ENCODE peak calls at places on chromosomes 13 and 19, in four cellular contexts. One of them, this sample, is unnamed.

GRCh38 chr19:10259162-10259905 is 7.3 kb downstream of the MRPL4 start:
- DNase-seq in IMR-90: peak
- DNase-seq in HCT116: peak
- DNase-seq in uterus: peak
- DNase-seq in this sample: peak

GRCh38 chr19:46616631-46617322 is 8.1 kb downstream of the PTGIR start:
- DNase-seq in IMR-90: peak
- DNase-seq in HCT116: peak
- DNase-seq in uterus: no peak
- DNase-seq in this sample: peak

GRCh38 chr13:100954430-100955361 is 280.1 kb upstream of the TMTC4 start:
- DNase-seq in IMR-90: peak
- DNase-seq in HCT116: no peak
- DNase-seq in uterus: no peak
- DNase-seq in this sample: no peak

GRCh38 chr19:498977-499623 is 2.8 kb downstream of the MADCAM1 start:
- DNase-seq in IMR-90: no peak
- DNase-seq in HCT116: no peak
- DNase-seq in uterus: no peak
- DNase-seq in this sample: no peak

GRCh38 chr13:98821372-98822237 is 69.1 kb upstream of the SLC15A1 start:
- DNase-seq in IMR-90: no peak
- DNase-seq in HCT116: no peak
- DNase-seq in uterus: peak
- DNase-seq in this sample: no peak

GRCh38 chr19:44722131-44723121 is 23.5 kb downstream of the CEACAM16 start:
- DNase-seq in IMR-90: no peak
- DNase-seq in HCT116: no peak
- DNase-seq in uterus: no peak
- DNase-seq in this sample: no peak

GRCh38 chr13:25042141-25042540 is 53.8 kb upstream of the PABPC3 start:
- DNase-seq in IMR-90: no peak
- DNase-seq in HCT116: no peak
- DNase-seq in uterus: no peak
- DNase-seq in this sample: no peak

GRCh38 chr13:84997858-84998257 is 801.4 kb downstream of the SLITRK6 start:
- DNase-seq in IMR-90: no peak
- DNase-seq in HCT116: no peak
- DNase-seq in uterus: no peak
- DNase-seq in this sample: no peak

GRCh38 chr19:12789098-12789903 is 2.0 kb upstream of the JUNB start:
- DNase-seq in IMR-90: peak
- DNase-seq in HCT116: no peak
- DNase-seq in uterus: no peak
- DNase-seq in this sample: no peak

GRCh38 chr19:676343-677105 is at the start of gene FSTL3:
- DNase-seq in IMR-90: no peak
- DNase-seq in HCT116: no peak
- DNase-seq in uterus: peak
- DNase-seq in this sample: no peak

GRCh38 chr19:14167594-14168138 is 31.3 kb upstream of the ASF1B start:
- DNase-seq in IMR-90: no peak
- DNase-seq in HCT116: no peak
- DNase-seq in uterus: no peak
- DNase-seq in this sample: peak

GRCh38 chr19:5141926-5142724 is 173.2 kb downstream of the KDM4B start:
- DNase-seq in IMR-90: no peak
- DNase-seq in HCT116: no peak
- DNase-seq in uterus: no peak
- DNase-seq in this sample: no peak

GRCh38 chr19:10104665-10105221 is 1.4 kb upstream of the PPAN start:
- DNase-seq in IMR-90: no peak
- DNase-seq in HCT116: no peak
- DNase-seq in uterus: no peak
- DNase-seq in this sample: no peak

GRCh38 chr19:4557971-4558941 is 1.2 kb downstream of the SEMA6B start:
- DNase-seq in IMR-90: no peak
- DNase-seq in HCT116: no peak
- DNase-seq in uterus: peak
- DNase-seq in this sample: no peak

DNA sequence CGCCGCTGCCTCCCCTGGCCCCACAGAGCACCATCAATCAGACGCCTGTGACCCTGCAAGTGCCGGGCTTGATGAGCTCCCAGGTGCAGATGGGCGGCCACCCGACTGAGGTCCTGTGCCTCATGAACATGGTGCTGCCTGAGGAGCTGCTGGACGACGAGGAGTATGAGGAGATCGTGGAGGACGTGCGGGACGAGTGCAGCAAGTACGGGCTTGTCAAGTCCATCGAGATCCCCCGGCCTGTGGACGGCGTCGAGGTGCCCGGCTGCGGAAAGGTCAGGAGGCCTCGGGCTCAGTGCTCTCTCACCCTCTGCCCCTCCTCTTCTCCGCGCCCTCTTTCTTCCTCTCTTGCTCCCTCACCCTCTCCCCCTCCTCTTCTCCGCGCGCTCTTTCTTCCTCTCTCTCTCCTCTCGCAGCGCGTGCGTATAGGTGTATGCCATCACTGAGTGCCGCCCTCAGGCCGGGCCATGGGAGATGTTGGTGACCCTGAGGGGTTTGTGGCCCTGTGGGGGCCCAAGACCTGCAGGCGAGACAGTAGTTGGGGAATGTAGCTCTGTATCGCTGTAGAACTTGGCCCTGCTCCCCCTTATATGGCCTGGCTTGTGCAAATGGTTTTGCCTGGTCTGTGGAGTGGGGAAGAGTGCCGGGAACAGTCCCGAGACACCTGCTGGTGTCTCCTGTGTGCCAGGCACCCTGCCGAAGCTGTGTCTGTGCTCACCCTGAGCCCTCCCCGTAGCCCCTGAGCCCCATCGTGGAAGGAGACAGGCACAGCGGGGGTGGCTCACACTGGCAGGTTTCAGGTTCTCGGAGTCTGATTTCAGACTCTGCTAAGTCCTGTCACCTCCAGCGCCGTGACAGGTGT is 5.4 kb upstream of the EPN1 start:
- DNase-seq in IMR-90: no peak
- DNase-seq in HCT116: no peak
- DNase-seq in uterus: no peak
- DNase-seq in this sample: no peak
- TF ChIP-seq POLR2A in IMR-90: no peak
- TF ChIP-seq POLR2A in HCT116: no peak
- TF ChIP-seq POLR2A in uterus: no peak
- TF ChIP-seq POLR2A in this sample: no peak

DNA sequence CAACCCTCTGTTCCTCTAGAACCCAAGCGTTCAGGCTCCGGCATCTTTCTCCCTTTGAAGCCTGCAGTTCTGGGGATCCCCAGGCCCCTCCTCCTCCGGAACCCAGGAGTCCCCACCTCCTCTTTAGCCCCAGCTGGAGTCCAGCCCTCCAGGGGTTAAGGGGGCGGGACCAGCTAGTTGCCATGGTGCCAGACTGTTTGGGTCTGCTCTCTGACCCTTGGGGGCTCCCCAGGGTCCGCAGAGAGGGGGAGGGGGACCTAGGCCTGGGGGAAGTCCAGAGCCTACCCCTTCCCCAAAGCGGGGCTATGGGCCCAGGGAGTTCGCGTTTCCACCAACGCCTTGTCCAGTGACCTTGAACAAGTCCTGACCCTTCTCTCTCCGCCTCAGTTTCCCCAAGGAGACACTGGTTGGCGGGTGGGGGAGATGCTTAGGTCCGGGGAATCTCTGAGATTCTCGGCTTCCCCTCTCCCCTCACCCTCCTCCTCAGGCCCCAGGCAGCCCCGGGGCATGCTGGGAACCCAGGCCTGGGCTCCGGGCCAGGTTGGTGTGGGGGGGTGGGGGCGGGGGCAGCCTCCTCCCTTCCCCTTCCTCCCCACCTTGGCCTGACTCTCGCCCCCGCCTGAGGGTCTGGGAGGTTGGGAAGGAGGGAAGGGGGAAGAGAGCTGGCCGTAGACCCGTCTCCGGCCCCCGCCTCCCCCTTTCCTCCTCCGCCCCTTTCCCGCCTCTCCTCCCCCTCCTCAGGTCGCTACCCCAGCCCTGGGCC is 2.6 kb upstream of the SPACA6 start:
- DNase-seq in IMR-90: peak
- DNase-seq in HCT116: no peak
- DNase-seq in uterus: peak
- DNase-seq in this sample: peak
- TF ChIP-seq POLR2A in IMR-90: no peak
- TF ChIP-seq POLR2A in HCT116: no peak
- TF ChIP-seq POLR2A in uterus: peak
- TF ChIP-seq POLR2A in this sample: no peak

GRCh38 chr13:36530050-36530789 is 97.9 kb downstream of the CCNA1 start:
- DNase-seq in IMR-90: no peak
- DNase-seq in HCT116: no peak
- DNase-seq in uterus: peak
- DNase-seq in this sample: no peak
- TF ChIP-seq POLR2A in IMR-90: no peak
- TF ChIP-seq POLR2A in HCT116: no peak
- TF ChIP-seq POLR2A in uterus: no peak
- TF ChIP-seq POLR2A in this sample: no peak

DNA sequence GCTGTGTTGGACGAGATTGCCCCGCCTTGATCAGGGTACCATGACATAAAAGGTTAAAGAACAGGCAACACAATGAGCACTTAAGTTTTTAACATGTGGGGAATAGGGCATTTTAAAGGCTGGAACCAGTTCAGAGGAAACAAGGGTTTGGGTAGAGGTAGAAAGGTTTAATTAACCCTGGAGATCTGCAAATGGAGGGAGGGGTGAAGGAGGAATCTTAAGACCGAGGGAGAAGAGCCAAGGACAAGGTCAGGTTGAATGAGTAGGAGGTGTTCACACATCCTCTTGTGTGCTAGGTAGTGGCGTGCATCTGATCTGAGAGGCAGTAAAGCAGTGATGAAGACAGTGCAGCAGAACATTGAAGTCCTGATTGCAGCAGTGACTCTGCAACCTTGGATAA is 28.5 kb downstream of the SKA3 start:
- DNase-seq in IMR-90: no peak
- DNase-seq in HCT116: no peak
- DNase-seq in uterus: no peak
- DNase-seq in this sample: no peak
- TF ChIP-seq POLR2A in IMR-90: no peak
- TF ChIP-seq POLR2A in HCT116: no peak
- TF ChIP-seq POLR2A in uterus: no peak
- TF ChIP-seq POLR2A in this sample: no peak

DNA sequence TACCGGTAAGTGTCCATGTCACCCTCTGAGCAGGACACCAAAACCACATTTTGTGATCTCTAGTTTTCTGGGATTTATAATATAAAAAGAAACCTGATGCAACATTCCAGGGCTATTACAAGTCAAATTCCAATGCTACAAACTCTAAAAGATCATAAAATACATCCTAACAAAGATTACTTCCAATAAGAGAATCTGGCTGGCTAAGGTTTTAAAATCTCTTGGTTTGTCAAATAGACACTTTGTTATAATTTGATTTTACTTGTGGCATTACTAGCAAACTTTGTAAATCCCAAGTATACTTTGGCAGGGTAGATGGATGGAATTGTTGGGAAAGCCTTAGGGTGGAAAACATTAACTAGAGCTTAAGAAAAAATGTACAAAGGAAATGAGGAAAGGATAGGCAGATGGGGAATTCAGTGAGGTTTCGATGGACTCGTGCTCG is 74.0 kb upstream of the POMP start:
- DNase-seq in IMR-90: peak
- DNase-seq in HCT116: no peak
- DNase-seq in uterus: no peak
- DNase-seq in this sample: no peak
- TF ChIP-seq POLR2A in IMR-90: no peak
- TF ChIP-seq POLR2A in HCT116: no peak
- TF ChIP-seq POLR2A in uterus: no peak
- TF ChIP-seq POLR2A in this sample: no peak

GRCh38 chr13:33017410-33017929 is 1.2 kb downstream of the KL start:
- DNase-seq in IMR-90: peak
- DNase-seq in HCT116: no peak
- DNase-seq in uterus: peak
- DNase-seq in this sample: peak
- TF ChIP-seq POLR2A in IMR-90: no peak
- TF ChIP-seq POLR2A in HCT116: no peak
- TF ChIP-seq POLR2A in uterus: peak
- TF ChIP-seq POLR2A in this sample: peak

DNA sequence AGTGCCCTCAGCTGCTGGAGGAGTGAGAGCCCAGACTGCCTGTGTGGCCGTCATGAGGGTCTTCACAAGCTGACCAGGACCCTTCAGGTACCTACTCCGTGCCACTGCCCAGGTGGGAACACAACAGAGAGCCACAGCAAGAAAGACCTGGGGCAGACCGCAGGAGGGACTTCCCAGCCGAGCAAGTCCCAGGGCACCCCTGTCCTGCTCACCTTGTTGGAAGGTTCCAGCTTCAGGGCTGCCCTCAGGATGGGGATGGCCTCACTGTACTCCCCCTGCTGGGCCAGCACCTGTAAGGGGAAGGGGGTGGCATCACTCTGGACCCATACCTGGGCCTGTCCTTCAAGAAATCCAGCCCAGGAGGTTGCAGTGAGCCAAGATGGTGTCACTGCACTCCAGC is 10.3 kb downstream of the FKBP8 start:
- DNase-seq in IMR-90: no peak
- DNase-seq in HCT116: no peak
- DNase-seq in uterus: no peak
- DNase-seq in this sample: no peak
- TF ChIP-seq POLR2A in IMR-90: no peak
- TF ChIP-seq POLR2A in HCT116: no peak
- TF ChIP-seq POLR2A in uterus: no peak
- TF ChIP-seq POLR2A in this sample: no peak

DNA sequence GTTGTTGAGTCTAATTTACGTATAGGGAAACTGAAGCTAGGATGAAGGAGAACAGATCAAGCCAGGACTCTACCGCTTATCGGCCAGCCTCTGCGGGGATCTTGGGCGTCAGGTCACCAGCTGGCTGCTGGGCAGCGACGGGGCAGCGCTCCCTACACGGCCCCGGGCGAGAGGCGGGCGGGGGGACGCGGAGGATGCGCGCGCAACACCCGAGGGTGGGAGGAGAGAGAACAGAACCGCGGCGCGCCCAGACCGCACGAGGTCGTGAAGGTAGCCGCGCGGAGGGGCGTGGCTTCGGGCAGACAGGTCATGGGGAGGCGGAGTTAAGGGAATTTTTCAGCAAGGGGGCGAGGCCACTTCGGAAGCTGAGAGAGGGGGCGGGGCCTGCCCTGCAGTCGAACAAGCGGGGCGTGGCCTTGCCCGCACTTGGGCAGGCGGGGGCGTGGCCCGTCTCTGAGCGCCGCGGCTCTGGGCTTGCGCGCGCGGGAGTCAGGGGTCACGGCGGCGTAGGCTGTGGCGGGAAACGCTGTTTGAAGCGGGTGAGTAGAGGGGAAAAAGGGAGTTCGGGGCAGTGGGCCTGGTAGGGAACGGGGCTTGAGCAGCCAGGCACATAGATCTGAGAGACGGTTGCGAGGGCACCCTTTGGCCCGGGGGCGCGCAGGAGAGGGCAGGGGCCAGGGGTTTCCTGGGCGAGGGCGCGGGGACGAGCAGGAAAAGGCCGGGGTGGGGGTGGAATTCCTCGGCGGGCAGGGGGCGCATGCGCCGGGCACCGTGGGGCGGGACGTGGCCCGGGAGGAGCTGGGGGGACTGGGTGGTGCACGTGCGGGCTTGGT is at the start of gene POLD1:
- DNase-seq in IMR-90: peak
- DNase-seq in HCT116: peak
- DNase-seq in uterus: peak
- DNase-seq in this sample: peak
- TF ChIP-seq POLR2A in IMR-90: peak
- TF ChIP-seq POLR2A in HCT116: peak
- TF ChIP-seq POLR2A in uterus: peak
- TF ChIP-seq POLR2A in this sample: peak

GRCh38 chr13:94703721-94704314 is 8.5 kb downstream of the SOX21 start:
- DNase-seq in IMR-90: no peak
- DNase-seq in HCT116: no peak
- DNase-seq in uterus: no peak
- DNase-seq in this sample: no peak
- TF ChIP-seq POLR2A in IMR-90: no peak
- TF ChIP-seq POLR2A in HCT116: no peak
- TF ChIP-seq POLR2A in uterus: no peak
- TF ChIP-seq POLR2A in this sample: no peak

This sample was measured in heart left ventricle.